ENCODE peak calls at places on chromosome 16, in six cellular contexts. P is pancreas; U is WERI-Rb-1; R is CD8-positive, alpha-beta memory T cell; B is adrenal gland; T is body of pancreas. A is an unnamed sample. For H3K9me3, the result is how much of the 10 kb centered on the place peaks cover.

GRCh38 chr16:85850344-85850880 is 48.5 kb upstream of the IRF8 start:
- DNase-seq in P (no peak), U (no peak), R (no peak), B (no peak), T (no peak), A (no peak)

GRCh38 chr16:64751906-64752305 is 370.0 kb downstream of the CDH11 start:
- DNase-seq in P (no peak), U (no peak), R (no peak), B (no peak), T (no peak), A (no peak)

GRCh38 chr16:88810868-88811599 is 694 bp downstream of the APRT start:
- DNase-seq in P (peak), U (peak), R (peak), B (peak), T (peak), A (peak)

GRCh38 chr16:66728117-66728787 is 23.2 kb downstream of the DYNC1LI2 start:
- DNase-seq in P (peak), U (no peak), R (peak), B (peak), T (peak), A (no peak)

GRCh38 chr16:60261425-60261824 is 1527.3 kb upstream of the GOT2 start:
- DNase-seq in P (no peak), U (no peak), R (no peak), B (no peak), T (no peak), A (no peak)

GRCh38 chr16:65773319-65773874 is 593.1 kb upstream of the CDH5 start:
- DNase-seq in P (no peak), U (no peak), R (no peak), B (no peak), T (no peak), A (no peak)

GRCh38 chr16:53083123-53083522 is 28.3 kb downstream of the CHD9 start:
- DNase-seq in P (no peak), U (no peak), R (no peak), B (no peak), T (no peak), A (no peak)

GRCh38 chr16:66289051-66289680 is 77.3 kb upstream of the CDH5 start:
- DNase-seq in P (no peak), U (no peak), R (no peak), B (no peak), T (no peak), A (no peak)

GRCh38 chr16:22683258-22683657 is 130.7 kb upstream of the HS3ST2 start:
- DNase-seq in P (no peak), U (no peak), R (no peak), B (no peak), T (no peak), A (no peak)

GRCh38 chr16:19859603-19860002 is 25.0 kb downstream of the GPRC5B start:
- DNase-seq in P (no peak), U (no peak), R (no peak), B (no peak), T (no peak), A (no peak)

GRCh38 chr16:56190903-56191806 is at the start of gene GNAO1:
- DNase-seq in P (peak), U (peak), R (peak), B (peak), T (peak), A (peak)

GRCh38 chr16:7577588-7577987 is 244.9 kb downstream of the RBFOX1 start:
- DNase-seq in P (no peak), U (no peak), R (no peak), B (no peak), T (no peak), A (no peak)

GRCh38 chr16:81708459-81709368 is 70.4 kb upstream of the PLCG2 start:
- DNase-seq in P (peak), U (no peak), R (no peak), B (peak), T (peak), A (peak)

GRCh38 chr16:66930189-66930588 is 4.0 kb downstream of the CIAO2B start:
- DNase-seq in P (no peak), U (peak), R (no peak), B (peak), T (no peak), A (no peak)

GRCh38 chr16:63978240-63978639 is 1143.6 kb downstream of the CDH11 start:
- DNase-seq in P (no peak), U (no peak), R (no peak), B (no peak), T (no peak), A (no peak)

GRCh38 chr16:1096164-1097082 is at the start of gene C1QTNF8:
- DNase-seq in P (no peak), U (no peak), R (no peak), B (no peak), T (no peak), A (no peak)

GRCh38 chr16:71882505-71883192 is 1.3 kb downstream of the ZNF821 start:
- DNase-seq in P (peak), U (peak), R (peak), B (peak), T (peak), A (no peak)

GRCh38 chr16:14462811-14463210 is 167.2 kb downstream of the PARN start:
- DNase-seq in P (no peak), U (no peak), R (no peak), B (no peak), T (no peak), A (no peak)

GRCh38 chr16:30760577-30761426 is 1.1 kb downstream of the CFAP119 start:
- DNase-seq in P (no peak), U (no peak), R (no peak), B (no peak), T (no peak), A (no peak)

GRCh38 chr16:11706180-11706742 is 36.4 kb downstream of the TXNDC11 start:
- DNase-seq in P (peak), U (no peak), R (no peak), B (peak), T (peak), A (peak)

GRCh38 chr16:87582221-87582965 is 19.9 kb upstream of the JPH3 start:
- DNase-seq in P (no peak), U (peak), R (no peak), B (peak), T (no peak), A (peak)

GRCh38 chr16:23296994-23297393 is 5.1 kb upstream of the SCNN1B start:
- DNase-seq in P (no peak), U (peak), R (no peak), B (no peak), T (peak), A (no peak)

GRCh38 chr16:876041-876335 is 75.5 kb upstream of the GNG13 start:
- DNase-seq in P (no peak), U (no peak), R (no peak), B (no peak), T (no peak), A (no peak)

GRCh38 chr16:80986557-80986956 is 20.1 kb downstream of the CMC2 start:
- DNase-seq in P (no peak), U (no peak), R (no peak), B (no peak), T (no peak), A (no peak)

GRCh38 chr16:56094231-56094630 is 97.1 kb upstream of the GNAO1 start:
- DNase-seq in P (no peak), U (no peak), R (no peak), B (no peak), T (no peak), A (no peak)

GRCh38 chr16:65372171-65372570 is 250.3 kb upstream of the CDH11 start:
- DNase-seq in P (no peak), U (no peak), R (no peak), B (no peak), T (no peak), A (no peak)

GRCh38 chr16:66717112-66717675 is 20.7 kb upstream of the CMTM4 start:
- DNase-seq in P (no peak), U (peak), R (no peak), B (peak), T (no peak), A (peak)

GRCh38 chr16:4651842-4652241 is 27.2 kb downstream of the MGRN1 start:
- DNase-seq in P (no peak), U (no peak), R (no peak), B (no peak), T (no peak), A (no peak)

GRCh38 chr16:67504190-67505021 is 21.1 kb upstream of the AGRP start:
- DNase-seq in P (no peak), U (no peak), R (peak), B (peak), T (no peak), A (peak)

GRCh38 chr16:71542377-71542776 is 16.2 kb downstream of the CHST4 start:
- DNase-seq in P (peak), U (peak), R (peak), B (peak), T (peak), A (peak)

GRCh38 chr16:67767953-67768352 is 38.4 kb downstream of the RANBP10 start:
- DNase-seq in P (no peak), U (no peak), R (no peak), B (peak), T (no peak), A (no peak)

GRCh38 chr16:75971334-75971733 is 245.0 kb upstream of the CPHXL start:
- DNase-seq in P (no peak), U (no peak), R (no peak), B (no peak), T (no peak), A (no peak)

GRCh38 chr16:84137769-84138357 is 7.1 kb downstream of the HSDL1 start:
- DNase-seq in P (no peak), U (no peak), R (no peak), B (no peak), T (no peak), A (no peak)

GRCh38 chr16:84138824-84139627 is 6.0 kb downstream of the HSDL1 start:
- DNase-seq in P (no peak), U (no peak), R (peak), B (peak), T (no peak), A (no peak)

GRCh38 chr16:84137287-84137686 is 7.7 kb downstream of the HSDL1 start:
- DNase-seq in P (no peak), U (no peak), R (no peak), B (no peak), T (no peak), A (no peak)

GRCh38 chr16:84138500-84138823 is 6.5 kb downstream of the HSDL1 start:
- DNase-seq in P (no peak), U (no peak), R (no peak), B (no peak), T (no peak), A (no peak)

DNA sequence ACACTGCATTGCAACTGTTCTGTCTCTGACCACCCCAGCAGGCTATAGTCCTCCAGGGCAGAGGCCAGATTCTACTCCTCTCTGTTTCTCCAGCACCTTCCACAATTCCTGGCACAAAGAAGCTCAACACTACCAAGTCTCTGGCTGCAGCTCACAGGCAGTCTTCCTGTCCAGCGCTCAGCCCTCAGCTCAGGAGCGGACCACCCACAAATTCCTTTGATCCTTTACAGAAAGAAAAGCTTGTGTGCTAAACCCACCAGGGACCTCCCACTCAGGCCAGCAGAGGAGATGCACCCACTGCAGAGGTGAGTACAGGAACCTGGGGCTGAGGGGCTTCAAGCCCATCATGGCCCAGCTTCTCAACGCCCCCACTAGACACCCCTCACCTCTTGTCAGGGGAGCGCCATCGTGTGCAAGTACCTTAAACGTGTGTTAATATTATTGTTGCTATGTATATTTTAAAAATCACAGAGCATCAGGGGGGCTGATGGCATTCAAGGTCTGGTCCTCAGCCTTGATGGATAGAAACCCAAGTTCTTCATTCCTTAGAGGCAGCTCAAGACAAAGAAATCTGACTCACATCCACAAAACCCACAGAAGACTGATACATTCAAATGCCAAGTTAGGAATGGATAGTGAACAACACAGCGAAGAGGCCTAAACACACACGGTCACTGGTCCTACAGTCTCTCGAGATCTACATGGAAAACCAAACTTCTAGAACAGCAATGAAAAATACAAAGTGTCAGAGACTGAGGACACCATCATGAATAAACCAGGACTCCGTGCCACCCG is 8.4 kb downstream of the HSDL1 start:
- DNase-seq in P (no peak), U (no peak), R (no peak), B (no peak), T (no peak), A (no peak)
- H3K4me3 ChIP-seq in P (no peak), U (no peak), R (no peak), B (no peak), T (no peak), A (no peak)

GRCh38 chr16:68785715-68786114 is 48.6 kb downstream of the CDH1 start:
- DNase-seq in P (no peak), U (no peak), R (no peak), B (no peak), T (no peak), A (no peak)

GRCh38 chr16:68786685-68787418 is 49.8 kb downstream of the CDH1 start:
- DNase-seq in P (peak), U (no peak), R (no peak), B (no peak), T (peak), A (no peak)

GRCh38 chr16:68790130-68790761 is 53.1 kb upstream of the TANGO6 start:
- DNase-seq in P (no peak), U (no peak), R (no peak), B (no peak), T (peak), A (no peak)

GRCh38 chr16:68792465-68793324 is 50.6 kb upstream of the TANGO6 start:
- DNase-seq in P (peak), U (no peak), R (no peak), B (no peak), T (peak), A (no peak)

DNA sequence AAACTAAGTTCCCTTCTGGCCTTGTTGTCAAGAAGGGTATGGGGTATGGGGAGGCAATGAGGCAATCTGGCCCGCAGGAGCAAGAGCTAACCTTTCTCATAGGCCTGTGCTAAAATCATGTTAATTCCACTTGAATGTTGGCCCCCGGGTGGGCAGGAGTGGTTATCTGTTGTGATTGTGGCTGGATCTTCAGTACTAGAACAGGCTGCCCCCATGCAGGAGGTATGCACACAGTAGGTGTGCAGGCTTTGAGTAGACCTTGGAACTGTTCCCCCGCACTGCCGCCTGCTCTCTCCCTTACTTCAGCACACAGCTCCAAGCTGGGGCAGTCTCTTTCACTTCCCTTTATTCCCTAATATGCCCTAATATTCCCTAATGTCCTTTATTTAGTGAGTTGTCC is 52.4 kb upstream of the TANGO6 start:
- DNase-seq in P (no peak), U (no peak), R (no peak), B (no peak), T (no peak), A (no peak)
- H3K27ac ChIP-seq in P (peak), U (no peak), R (no peak), B (no peak), T (peak), A (no peak)

GRCh38 chr16:3306078-3306477 is 781 bp downstream of the ZNF75A start:
- DNase-seq in P (no peak), U (no peak), R (no peak), B (no peak), T (no peak), A (no peak)
- H3K9me3 ChIP-seq in P (under half), U (under half), R (under half), B (under half), T (half or more), A (half or more)

DNA sequence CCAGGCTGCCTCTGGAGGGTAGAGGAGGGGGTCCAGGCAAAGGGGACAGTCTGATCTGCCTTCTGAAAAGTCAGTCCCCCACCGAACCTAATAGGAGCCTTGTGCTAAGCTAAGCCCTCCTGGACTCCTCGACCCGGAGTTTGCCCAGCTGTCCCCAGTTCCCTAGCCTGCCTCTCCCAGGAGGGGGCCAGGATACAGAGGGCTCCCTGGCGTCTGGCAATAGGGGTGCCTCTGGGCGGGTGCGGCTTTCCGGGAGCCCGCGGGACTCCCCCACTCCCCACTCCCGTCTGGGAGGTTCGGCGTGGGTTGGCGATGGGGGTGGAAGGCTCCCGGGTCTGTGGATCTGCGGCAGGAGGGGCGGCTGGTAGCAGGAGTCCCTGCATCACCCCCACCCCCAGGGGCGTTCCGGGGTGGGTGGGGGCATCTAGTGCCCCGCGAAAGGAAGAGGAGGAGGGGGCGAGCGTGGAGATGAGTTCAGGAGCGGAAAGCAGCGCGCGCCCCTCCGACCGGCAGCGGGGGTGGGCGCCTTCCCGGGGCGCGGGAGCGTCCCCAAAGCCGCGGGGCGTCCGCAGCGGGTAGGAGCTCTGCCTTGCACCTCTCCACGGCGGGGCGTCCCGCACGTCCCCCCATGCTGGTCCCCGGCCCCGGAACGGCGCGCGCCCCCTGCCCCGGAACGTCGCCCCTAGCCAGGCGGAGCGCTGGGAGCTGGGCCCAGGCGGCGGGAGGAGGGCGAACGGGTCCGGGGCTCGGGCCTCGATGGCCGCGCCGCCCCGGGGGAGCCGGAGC is 1.1 kb downstream of the GSG1L start:
- DNase-seq in P (no peak), U (peak), R (no peak), B (no peak), T (no peak), A (no peak)
- H3K4me3 ChIP-seq in P (no peak), U (peak), R (no peak), B (no peak), T (no peak), A (peak)

GRCh38 chr16:3609895-3610697 is 1.3 kb downstream of the SLX4 start:
- DNase-seq in P (no peak), U (no peak), R (no peak), B (no peak), T (no peak), A (no peak)

GRCh38 chr16:3612510-3613466 is 1.4 kb upstream of the SLX4 start:
- DNase-seq in P (no peak), U (no peak), R (no peak), B (no peak), T (no peak), A (no peak)

GRCh38 chr16:3610698-3611144 is 685 bp downstream of the SLX4 start:
- DNase-seq in P (no peak), U (no peak), R (no peak), B (no peak), T (no peak), A (no peak)

GRCh38 chr16:3608069-3608468 is 3.3 kb downstream of the SLX4 start:
- DNase-seq in P (no peak), U (no peak), R (no peak), B (no peak), T (no peak), A (no peak)

DNA sequence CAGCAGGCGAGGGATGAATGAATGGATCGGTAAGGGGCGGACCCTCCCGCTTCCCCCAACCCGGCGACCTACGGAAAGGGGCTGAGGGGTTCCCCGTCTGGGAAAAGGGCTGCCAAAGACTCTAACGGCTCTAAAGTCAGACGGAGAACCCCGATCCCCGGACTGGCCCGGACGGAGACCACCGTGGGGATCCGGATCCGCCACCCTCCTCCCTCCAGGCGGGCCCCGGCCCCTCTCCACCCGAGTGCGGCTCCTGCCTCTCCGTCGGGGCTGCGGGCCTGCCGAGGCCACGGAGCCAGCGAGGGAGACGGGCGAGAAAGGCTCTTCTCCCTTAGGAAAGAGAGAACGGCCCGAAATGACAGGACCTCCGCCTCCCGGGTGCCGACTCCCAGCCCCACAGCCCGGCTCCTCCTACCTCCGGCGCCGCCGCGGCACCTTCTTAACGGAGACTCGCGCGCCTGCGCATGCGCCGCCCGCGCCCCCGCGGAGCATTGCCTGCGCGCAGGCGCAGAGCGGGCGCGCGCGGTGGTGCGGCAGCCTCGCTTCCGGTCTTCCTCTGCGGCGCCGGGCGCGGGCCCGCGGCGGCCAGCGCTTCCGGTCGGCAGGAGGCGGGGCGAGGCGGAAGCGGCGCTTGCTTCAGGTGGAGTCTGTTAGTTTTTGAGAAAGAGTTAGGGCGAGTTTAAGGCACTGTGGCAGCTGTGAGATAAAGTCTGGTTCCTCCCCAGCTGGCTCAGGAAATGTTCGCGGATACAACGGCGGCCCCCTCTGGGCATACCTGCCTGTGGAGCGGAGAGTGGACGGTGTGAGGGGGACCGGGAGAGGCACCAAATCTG is at the start of gene SLX4:
- DNase-seq in P (peak), U (peak), R (peak), B (peak), T (peak), A (peak)
- H3K27ac ChIP-seq in P (peak), U (peak), R (peak), B (peak), T (peak), A (peak)

GRCh38 chr16:3317315-3317999 is 12.2 kb downstream of the ZNF75A start:
- DNase-seq in P (no peak), U (no peak), R (no peak), B (no peak), T (no peak), A (no peak)
- H3K9me3 ChIP-seq in P (under half), U (under half), R (half or more), B (half or more), T (half or more), A (half or more)

GRCh38 chr16:25916091-25916490 is 224.3 kb downstream of the HS3ST4 start:
- DNase-seq in P (no peak), U (no peak), R (no peak), B (no peak), T (no peak), A (no peak)
- H3K4me3 ChIP-seq in P (no peak), U (no peak), R (no peak), B (no peak), T (no peak), A (no peak)